ENCODE peak calls at places on chromosome 15, in four cellular contexts. G is RCC 7860, J is ovary, M is left cardiac atrium. C is an unnamed sample.

GRCh38 chr15:74613953-74614743 is 1.5 kb upstream of the CLK3 start:
- DNase-seq in G (no peak), J (no peak), M (no peak), C (no peak)

GRCh38 chr15:88690331-88690730 is 51.5 kb downstream of the ISG20 start:
- DNase-seq in G (no peak), J (no peak), M (no peak), C (no peak)

GRCh38 chr15:68205949-68206539 is 912 bp upstream of the CALML4 start:
- DNase-seq in G (no peak), J (no peak), M (peak; percentile 69), C (no peak)

GRCh38 chr15:38886315-38887163 is 321.9 kb upstream of the RASGRP1 start:
- DNase-seq in G (peak; percentile 77), J (no peak), M (no peak), C (no peak)

GRCh38 chr15:86837631-86838030 is 758.0 kb downstream of the AGBL1 start:
- DNase-seq in G (no peak), J (no peak), M (no peak), C (no peak)

GRCh38 chr15:99307735-99308134 is 56.5 kb downstream of the LRRC28 start:
- DNase-seq in G (no peak), J (no peak), M (no peak), C (no peak)

GRCh38 chr15:48086162-48086561 is 34.6 kb upstream of the SLC24A5 start:
- DNase-seq in G (no peak), J (no peak), M (no peak), C (no peak)

GRCh38 chr15:63892794-63893441 is 59.2 kb upstream of the HERC1 start:
- DNase-seq in G (no peak), J (no peak), M (no peak), C (no peak)

GRCh38 chr15:72233759-72234158 is 2.8 kb upstream of the PKM start:
- DNase-seq in G (no peak), J (no peak), M (no peak), C (no peak)

GRCh38 chr15:79136434-79137046 is 46.0 kb upstream of the RASGRF1 start:
- DNase-seq in G (no peak), J (no peak), M (no peak), C (no peak)

GRCh38 chr15:68654786-68655560 is 76.2 kb downstream of the CORO2B start:
- DNase-seq in G (no peak), J (no peak), M (no peak), C (no peak)

GRCh38 chr15:40873625-40874561 is at the start of gene RHOV:
- DNase-seq in G (peak; percentile 13), J (peak; percentile 21), M (peak; percentile 66), C (no peak)

GRCh38 chr15:99511865-99512632 is 53.7 kb upstream of the MEF2A start:
- DNase-seq in G (no peak), J (no peak), M (peak; percentile 68), C (no peak)

GRCh38 chr15:63025460-63025859 is 17.1 kb upstream of the TPM1 start:
- DNase-seq in G (no peak), J (no peak), M (no peak), C (no peak)

GRCh38 chr15:69757186-69757585 is 304.6 kb downstream of the RPLP1 start:
- DNase-seq in G (peak; percentile 15), J (no peak), M (no peak), C (no peak)

GRCh38 chr15:93037341-93038063 is 51.5 kb downstream of the RGMA start:
- DNase-seq in G (no peak), J (peak; percentile 48), M (peak; percentile 77), C (peak; percentile 5)

GRCh38 chr15:88247914-88248313 is 8.6 kb downstream of the NTRK3 start:
- DNase-seq in G (no peak), J (no peak), M (no peak), C (no peak)

GRCh38 chr15:24857777-24858176 is 97.0 kb upstream of the SNRPN start:
- DNase-seq in G (no peak), J (no peak), M (no peak), C (no peak)

GRCh38 chr15:98658831-98659699 is 10.7 kb downstream of the IGF1R start:
- DNase-seq in G (peak; percentile 20), J (no peak), M (no peak), C (no peak)

GRCh38 chr15:89500397-89501270 is 4.3 kb upstream of the RHCG start:
- DNase-seq in G (no peak), J (no peak), M (no peak), C (no peak)

GRCh38 chr15:63408514-63408913 is 26.9 kb upstream of the CA12 start:
- DNase-seq in G (no peak), J (no peak), M (no peak), C (no peak)

GRCh38 chr15:67148196-67148701 is 82.8 kb downstream of the SMAD3 start:
- DNase-seq in G (peak; percentile 64), J (no peak), M (no peak), C (peak; percentile 76)

GRCh38 chr15:71931261-71931660 is 120.9 kb downstream of the NR2E3 start:
- DNase-seq in G (no peak), J (no peak), M (no peak), C (no peak)

GRCh38 chr15:76196286-76196948 is 114.9 kb downstream of the ETFA start:
- DNase-seq in G (peak; percentile 93), J (peak; percentile 78), M (peak; percentile 55), C (peak; percentile 42)

GRCh38 chr15:70566047-70566835 is 197.1 kb downstream of the UACA start:
- DNase-seq in G (no peak), J (no peak), M (no peak), C (no peak)